ENCODE peak calls at places on chromosomes 7 and 10, in eight cellular contexts. M, J, I, N, G, F, Y and Q are unnamed samples.

GRCh38 chr7:69837387-69838068 is 239.3 kb downstream of the AUTS2 start:
- DNase-seq in M (no peak), J (no peak), I (no peak), N (no peak), G (peak; percentile 25), F (no peak), Y (no peak), Q (no peak)

GRCh38 chr7:1136841-1137516 is 23.0 kb downstream of the ZFAND2A start:
- DNase-seq in M (no peak), J (no peak), I (peak; percentile 46), N (peak; percentile 1), G (peak; percentile 19), F (no peak), Y (no peak), Q (no peak)

GRCh38 chr10:86649471-86650150 is 4.7 kb upstream of the OPN4 start:
- DNase-seq in M (no peak), J (no peak), I (no peak), N (peak; percentile 42), G (no peak), F (no peak), Y (no peak), Q (no peak)

GRCh38 chr10:74932648-74933047 is 106.2 kb downstream of the KAT6B start:
- DNase-seq in M (peak; percentile 89), J (no peak), I (no peak), N (peak; percentile 86), G (no peak), F (peak; percentile 61), Y (no peak), Q (peak; percentile 83)

GRCh38 chr10:122120008-122120744 is 131.2 kb downstream of the TACC2 start:
- DNase-seq in M (no peak), J (no peak), I (no peak), N (no peak), G (no peak), F (no peak), Y (no peak), Q (no peak)

GRCh38 chr7:134669845-134670373 is 23.3 kb downstream of the BPGM start:
- DNase-seq in M (peak; percentile 68), J (peak; percentile 49), I (no peak), N (no peak), G (peak; percentile 85), F (peak; percentile 64), Y (peak; percentile 93), Q (no peak)

GRCh38 chr7:154899893-154900292 is 103.0 kb downstream of the PAXIP1 start:
- DNase-seq in M (no peak), J (no peak), I (no peak), N (no peak), G (no peak), F (no peak), Y (no peak), Q (no peak)

GRCh38 chr10:76127984-76128589 is 696.7 kb downstream of the LRMDA start:
- DNase-seq in M (no peak), J (no peak), I (peak; percentile 25), N (no peak), G (no peak), F (peak; percentile 74), Y (no peak), Q (no peak)

GRCh38 chr10:1036341-1036791 is 10.7 kb upstream of the IDI2 start:
- DNase-seq in M (peak; percentile 73), J (peak; percentile 46), I (no peak), N (no peak), G (peak; percentile 44), F (no peak), Y (no peak), Q (no peak)

GRCh38 chr7:117165656-117166055 is 157.2 kb downstream of the WNT2 start:
- DNase-seq in M (no peak), J (no peak), I (no peak), N (no peak), G (no peak), F (peak; percentile 46), Y (no peak), Q (peak; percentile 20)

GRCh38 chr7:73353243-73353642 is 25.3 kb downstream of the FKBP6 start:
- DNase-seq in M (no peak), J (no peak), I (no peak), N (no peak), G (no peak), F (no peak), Y (no peak), Q (no peak)

GRCh38 chr7:155003215-155003999 is 483 bp upstream of the PAXIP1 start:
- DNase-seq in M (peak; percentile 93), J (peak; percentile 94), I (peak; percentile 92), N (peak; percentile 94), G (peak; percentile 91), F (peak; percentile 84), Y (peak; percentile 86), Q (peak; percentile 80)

GRCh38 chr7:132379292-132379691 is 197.0 kb downstream of the PLXNA4 start:
- DNase-seq in M (no peak), J (no peak), I (no peak), N (no peak), G (no peak), F (no peak), Y (no peak), Q (no peak)

GRCh38 chr10:48450233-48450810 is 143.8 kb downstream of the MAPK8 start:
- DNase-seq in M (peak; percentile 42), J (peak; percentile 5), I (no peak), N (peak; percentile 58), G (no peak), F (no peak), Y (no peak), Q (no peak)

GRCh38 chr7:148287538-148287937 is 303.0 kb upstream of the C7orf33 start:
- DNase-seq in M (no peak), J (no peak), I (no peak), N (no peak), G (no peak), F (no peak), Y (no peak), Q (no peak)

GRCh38 chr10:113665806-113666354 is 2.0 kb upstream of the NRAP start:
- DNase-seq in M (peak; percentile 81), J (peak; percentile 67), I (peak; percentile 29), N (no peak), G (peak; percentile 76), F (no peak), Y (no peak), Q (no peak)

GRCh38 chr10:72563327-72563932 is 62.4 kb downstream of the MICU1 start:
- DNase-seq in M (no peak), J (no peak), I (no peak), N (no peak), G (no peak), F (no peak), Y (no peak), Q (no peak)

GRCh38 chr10:21203473-21204107 is 306.5 kb upstream of the NEBL start:
- DNase-seq in M (no peak), J (no peak), I (no peak), N (no peak), G (no peak), F (no peak), Y (no peak), Q (no peak)

GRCh38 chr10:118754132-118754555 is 626 bp downstream of the CACUL1 start:
- DNase-seq in M (peak; percentile 81), J (peak; percentile 72), I (peak; percentile 65), N (peak; percentile 77), G (peak; percentile 63), F (peak; percentile 67), Y (peak; percentile 33), Q (peak; percentile 31)

GRCh38 chr10:74825033-74825370 is 1.4 kb upstream of the KAT6B start:
- DNase-seq in M (peak; percentile 75), J (peak; percentile 48), I (no peak), N (no peak), G (peak; percentile 42), F (peak; percentile 61), Y (no peak), Q (no peak)

GRCh38 chr10:18134921-18135320 is 5.3 kb upstream of the CACNB2 start:
- DNase-seq in M (no peak), J (no peak), I (no peak), N (no peak), G (no peak), F (no peak), Y (no peak), Q (no peak)

DNA sequence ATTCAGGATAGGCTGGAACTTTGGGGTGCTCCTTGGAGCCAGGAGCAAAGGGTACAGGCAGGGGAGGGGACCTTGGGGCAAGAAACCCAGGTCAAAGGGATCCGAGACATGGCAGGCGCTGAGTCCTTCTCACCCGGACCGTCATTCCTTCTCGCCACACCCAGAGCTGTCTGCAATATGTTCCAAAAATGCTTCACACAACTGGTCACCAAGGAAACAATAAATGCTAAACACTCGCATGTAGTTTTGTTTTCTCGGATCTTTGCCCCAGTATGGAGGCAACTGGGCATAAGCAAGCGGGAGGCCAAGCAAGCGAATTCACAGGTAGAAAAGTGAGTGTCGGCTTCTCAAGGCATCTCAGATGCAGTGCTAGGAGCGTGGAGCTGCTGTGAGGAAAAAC is 80.8 kb downstream of the PIP4K2A start:
- DNase-seq in M (no peak), J (no peak), I (no peak), N (no peak), G (no peak), F (no peak), Y (no peak), Q (no peak)
- H3K4me1 ChIP-seq in M (no peaks in the 10 kb centered on the region), J (no peaks in the 10 kb centered on the region), I (peaks cover 19% of the 10 kb centered on the region), N (peaks cover 14% of the 10 kb centered on the region), G (peaks cover 24% of the 10 kb centered on the region), F (peaks cover 35% of the 10 kb centered on the region), Y (peaks cover 96% of the 10 kb centered on the region), Q (peaks cover 38% of the 10 kb centered on the region)

DNA sequence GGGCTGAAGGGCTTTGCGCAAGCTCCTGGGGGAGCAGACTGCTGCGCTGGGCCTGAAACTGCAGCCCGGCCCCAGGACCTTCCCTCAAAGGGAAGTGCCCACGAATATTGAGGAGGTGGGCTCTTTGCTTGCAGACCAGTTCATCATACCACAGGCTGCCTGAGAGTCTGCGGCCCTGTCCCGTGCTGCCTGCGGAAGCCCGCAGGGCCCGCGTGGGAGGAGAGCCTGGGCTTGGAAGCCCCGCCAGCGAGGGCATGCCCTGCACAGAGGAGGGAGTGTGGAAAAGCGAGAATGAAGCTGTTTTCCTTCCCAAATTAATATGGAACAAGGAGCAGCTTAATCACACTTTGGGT is 83.6 kb upstream of the MKI67 start:
- DNase-seq in M (no peak), J (no peak), I (no peak), N (peak; percentile 49), G (no peak), F (no peak), Y (no peak), Q (no peak)
- H3K4me3 ChIP-seq in M (peak overlapping the region; percentile 69), J (no peak overlapping the region), I (no peak overlapping the region), N (no peak overlapping the region), G (no peak overlapping the region), F (peak overlapping the region; percentile 76), Y (peak overlapping the region; percentile 61), Q (peak overlapping the region; percentile 80)

DNA sequence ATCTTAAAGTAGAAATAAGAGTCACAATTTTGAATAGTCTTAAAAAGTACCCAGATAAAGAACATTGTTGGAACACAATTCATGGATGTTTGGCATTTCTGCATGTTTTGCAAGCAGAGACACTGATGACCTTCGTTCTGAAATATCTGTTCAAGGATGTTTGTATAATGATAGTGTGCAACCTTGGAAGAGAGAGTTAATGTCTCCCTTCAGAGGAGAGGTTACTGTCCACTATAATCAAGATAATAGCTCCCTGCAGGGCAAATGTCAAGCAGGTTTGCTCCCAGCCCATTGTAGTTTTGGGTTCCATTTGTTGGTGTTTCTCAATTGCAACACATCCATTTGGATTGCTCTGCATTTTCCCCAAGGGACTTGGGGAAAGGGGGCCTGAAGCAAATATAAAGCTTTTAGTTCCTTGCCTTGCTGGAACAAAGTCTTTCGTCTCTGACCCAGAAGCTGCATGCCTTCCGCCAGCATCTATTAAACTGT is 45.2 kb downstream of the COL1A2 start:
- DNase-seq in M (no peak), J (no peak), I (no peak), N (no peak), G (peak; percentile 27), F (no peak), Y (no peak), Q (no peak)
- H3K27ac ChIP-seq in M (no peak overlapping the region), J (peak overlapping the region; percentile 74), I (no peak overlapping the region), N (no peak overlapping the region), G (no peak overlapping the region), F (no peak overlapping the region), Y (no peak overlapping the region), Q (no peak overlapping the region)

GRCh38 chr10:104347295-104348045 is 6.2 kb upstream of the CFAP58 start:
- DNase-seq in M (no peak), J (no peak), I (peak; percentile 51), N (no peak), G (no peak), F (no peak), Y (no peak), Q (no peak)
- H3K4me1 ChIP-seq in M (peaks cover 12% of the 10 kb centered on the region), J (no peaks in the 10 kb centered on the region), I (peaks cover 47% of the 10 kb centered on the region), N (no peaks in the 10 kb centered on the region), G (peaks cover 34% of the 10 kb centered on the region), F (peaks cover 45% of the 10 kb centered on the region), Y (peaks cover 10% of the 10 kb centered on the region), Q (peaks cover 36% of the 10 kb centered on the region)